ENCODE peak calls at places on chromosome 10, in six cellular contexts. M, J, H, K, R and D are unnamed samples.
A peak's percentile ranks its signal among the peaks of the same experiment; 100 is the strongest.

GRCh38 chr10:80154978-80155695 is 22.6 kb downstream of the PLAC9 start:
- DNase-seq in R (no peak), K (no peak), M (no peak), H (peak; percentile 56), J (no peak), D (no peak)

GRCh38 chr10:19809481-19809880 is 6.8 kb upstream of the PLXDC2 start:
- DNase-seq in J (no peak), K (no peak), R (no peak), H (no peak), M (no peak), D (no peak)

GRCh38 chr10:4080225-4080624 is 295.2 kb upstream of the KLF6 start:
- DNase-seq in M (no peak), J (no peak), H (no peak), K (no peak), R (no peak), D (no peak)

GRCh38 chr10:3486346-3487065 is 298.5 kb downstream of the KLF6 start:
- DNase-seq in M (no peak), R (peak; percentile 92), J (peak; percentile 83), H (no peak), K (peak; percentile 93), D (no peak)

GRCh38 chr10:125543796-125544195 is 139.2 kb downstream of the TEX36 start:
- DNase-seq in J (no peak), M (no peak), K (no peak), H (no peak), R (no peak), D (no peak)

GRCh38 chr10:71359364-71360046 is 37.2 kb upstream of the CDH23 start:
- DNase-seq in M (no peak), K (no peak), R (no peak), J (no peak), H (no peak), D (no peak)

GRCh38 chr10:75611081-75611971 is 179.9 kb downstream of the LRMDA start:
- DNase-seq in J (no peak), M (no peak), R (peak; percentile 46), K (no peak), H (no peak), D (no peak)

GRCh38 chr10:113616244-113617074 is 47.4 kb downstream of the NRAP start:
- DNase-seq in M (no peak), R (no peak), J (no peak), K (peak; percentile 21), H (no peak), D (no peak)

GRCh38 chr10:93465806-93466675 is 16.1 kb downstream of the MYOF start:
- DNase-seq in K (peak; percentile 95), H (peak; percentile 86), J (peak; percentile 96), R (peak; percentile 87), M (peak; percentile 91), D (no peak)

GRCh38 chr10:4916086-4916716 is 47.0 kb upstream of the AKR1C1 start:
- DNase-seq in R (no peak), H (no peak), J (no peak), M (no peak), K (no peak), D (no peak)

GRCh38 chr10:126459032-126459831 is 71.0 kb upstream of the ADAM12 start:
- DNase-seq in M (no peak), H (no peak), K (no peak), J (no peak), R (no peak), D (no peak)

GRCh38 chr10:34157501-34157900 is 657.6 kb downstream of the PARD3 start:
- DNase-seq in R (no peak), H (no peak), J (no peak), K (no peak), M (no peak), D (no peak)

GRCh38 chr10:43231523-43232078 is 35.3 kb downstream of the RASGEF1A start:
- DNase-seq in R (peak; percentile 31), J (peak; percentile 1), M (peak; percentile 72), H (no peak), K (no peak), D (no peak)

GRCh38 chr10:131776496-131776895 is 124.3 kb upstream of the PPP2R2D start:
- DNase-seq in R (no peak), H (no peak), M (peak; percentile 62), K (no peak), J (no peak), D (no peak)

GRCh38 chr10:43257210-43258031 is 9.4 kb downstream of the RASGEF1A start:
- DNase-seq in R (no peak), K (no peak), H (no peak), J (no peak), M (peak; percentile 74), D (no peak)

GRCh38 chr10:17562572-17562971 is 54.6 kb downstream of the HACD1 start:
- DNase-seq in R (no peak), M (no peak), J (no peak), K (no peak), H (no peak), D (peak; percentile 11)

GRCh38 chr10:18196806-18197550 is 56.8 kb downstream of the CACNB2 start:
- DNase-seq in K (no peak), J (no peak), M (no peak), R (no peak), H (no peak), D (no peak)

GRCh38 chr10:73635781-73636180 is 5.5 kb downstream of the MYOZ1 start:
- DNase-seq in K (no peak), H (no peak), M (no peak), R (no peak), J (no peak), D (no peak)

GRCh38 chr10:5736591-5736990 is 52.0 kb downstream of the TASOR2 start:
- DNase-seq in J (no peak), K (no peak), M (no peak), H (no peak), R (no peak), D (no peak)

GRCh38 chr10:95421782-95422181 is 131.0 kb upstream of the PDLIM1 start:
- DNase-seq in M (no peak), R (no peak), J (no peak), H (no peak), K (no peak), D (no peak)
- H3K4me1 ChIP-seq in M (no peaks in the 10 kb centered on the region), R (peaks cover 8% of the 10 kb centered on the region), J (no peaks in the 10 kb centered on the region), H (peaks cover 100% of the 10 kb centered on the region), K (no peaks in the 10 kb centered on the region), D (no peaks in the 10 kb centered on the region)

DNA sequence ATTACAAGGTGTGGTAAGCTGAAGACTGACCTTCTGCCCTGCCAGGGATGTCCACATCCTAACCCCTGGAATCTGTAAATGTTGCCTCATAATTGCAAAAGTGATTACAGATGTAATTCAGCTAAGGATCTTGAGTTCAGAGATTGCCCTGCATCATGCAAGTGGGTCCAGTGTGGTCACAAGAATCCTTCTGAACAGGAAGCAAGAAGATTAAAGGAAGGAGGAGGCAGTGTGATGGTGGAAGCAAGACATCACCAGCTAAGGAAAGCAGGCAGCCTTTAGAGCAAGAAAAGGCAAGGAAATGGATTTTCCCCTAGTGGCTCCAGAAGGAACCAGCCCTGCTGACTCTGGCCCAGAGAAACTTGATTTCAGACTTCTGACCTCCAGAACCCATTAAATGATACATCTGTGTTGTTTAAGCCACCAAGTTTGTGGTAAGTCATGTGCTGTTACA is 78.1 kb downstream of the USP6NL start:
- DNase-seq in K (no peak), M (no peak), J (no peak), H (no peak), R (no peak), D (peak; percentile 16)
- H3K4me1 ChIP-seq in K (peaks cover 3% of the 10 kb centered on the region), M (no peaks in the 10 kb centered on the region), J (peaks cover 4% of the 10 kb centered on the region), H (peaks cover 18% of the 10 kb centered on the region), R (peaks cover 5% of the 10 kb centered on the region), D (peaks cover 2% of the 10 kb centered on the region)

DNA sequence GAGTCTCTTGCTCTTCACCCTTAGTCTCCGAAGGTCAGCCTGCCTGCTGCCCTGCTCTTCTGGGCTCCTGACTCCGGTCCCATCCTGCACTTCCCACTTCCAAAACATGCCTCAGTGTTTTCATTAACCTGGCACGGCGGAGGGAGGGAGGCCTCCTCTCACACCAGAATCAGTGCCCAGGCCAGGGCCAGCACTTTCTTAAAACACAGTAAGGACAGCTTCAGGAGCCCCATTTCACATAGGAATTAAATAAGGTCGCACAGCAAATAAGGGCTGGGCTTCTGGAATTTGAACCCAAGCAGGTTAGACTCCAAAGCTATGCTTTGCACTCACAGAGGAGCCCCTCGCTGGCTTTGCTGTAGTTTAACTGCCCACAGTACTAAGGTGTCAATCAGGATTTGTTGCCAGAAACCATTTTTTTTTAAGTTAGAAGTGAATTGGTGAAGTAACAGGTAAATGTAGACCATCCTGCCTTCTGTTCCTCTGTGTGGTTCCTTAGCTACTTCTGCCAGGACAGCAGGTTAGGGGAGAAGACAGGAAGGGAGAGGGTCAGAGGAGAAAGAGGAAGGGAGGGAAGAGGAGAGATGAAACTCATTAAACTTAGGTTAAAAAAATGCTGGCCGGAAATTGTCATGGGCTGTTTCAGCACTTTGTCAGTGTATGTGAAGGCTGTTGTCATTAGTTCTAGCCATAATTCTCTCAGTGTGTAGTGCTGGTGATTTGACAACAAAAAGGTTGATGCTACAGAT is 1.1 kb downstream of the RASSF4 start:
- DNase-seq in J (peak; percentile 60), K (no peak), M (no peak), R (no peak), H (no peak), D (no peak)
- H3K4me1 ChIP-seq in J (peaks cover 60% of the 10 kb centered on the region), K (peaks cover 12% of the 10 kb centered on the region), M (peaks cover 81% of the 10 kb centered on the region), R (peaks cover 37% of the 10 kb centered on the region), H (peaks cover 69% of the 10 kb centered on the region), D (peaks cover 8% of the 10 kb centered on the region)

DNA sequence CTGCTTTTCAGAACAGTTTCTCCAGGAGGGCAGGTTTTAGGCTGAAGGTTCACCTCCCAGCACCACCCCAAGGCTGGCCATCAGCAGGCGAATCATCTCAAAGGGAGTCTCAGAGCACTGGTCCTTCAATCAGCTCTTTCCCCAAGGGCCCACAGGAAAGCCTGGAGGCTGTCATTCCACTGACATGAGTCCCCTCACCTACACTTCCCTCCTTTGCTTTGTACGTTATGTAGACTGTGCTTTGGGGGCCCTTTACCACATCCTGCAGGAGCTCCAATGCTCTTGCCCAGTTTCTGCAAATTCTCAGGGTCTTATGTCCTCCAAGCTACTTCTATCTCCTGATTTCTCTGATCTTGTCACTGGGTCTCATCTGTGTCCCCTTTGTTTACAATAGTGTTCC is 15.4 kb downstream of the WDFY4 start:
- DNase-seq in R (no peak), K (no peak), M (no peak), J (no peak), H (no peak), D (no peak)
- H3K4me1 ChIP-seq in R (peaks cover 7% of the 10 kb centered on the region), K (no peaks in the 10 kb centered on the region), M (no peaks in the 10 kb centered on the region), J (no peaks in the 10 kb centered on the region), H (no peaks in the 10 kb centered on the region), D (no peaks in the 10 kb centered on the region)

GRCh38 chr10:102629661-102630614 is 14.3 kb upstream of the TRIM8 start:
- DNase-seq in H (no peak), R (no peak), M (no peak), J (peak; percentile 53), K (no peak), D (no peak)
- H3K4me1 ChIP-seq in H (peaks cover 87% of the 10 kb centered on the region), R (peaks cover 42% of the 10 kb centered on the region), M (peaks cover 68% of the 10 kb centered on the region), J (peaks cover 67% of the 10 kb centered on the region), K (peaks cover 36% of the 10 kb centered on the region), D (peaks cover 30% of the 10 kb centered on the region)

GRCh38 chr10:79084972-79085597 is 16.3 kb downstream of the ZMIZ1 start:
- DNase-seq in R (no peak), M (no peak), K (no peak), H (no peak), J (peak; percentile 80), D (no peak)
- H3K4me1 ChIP-seq in R (peaks cover 85% of the 10 kb centered on the region), M (peaks cover 98% of the 10 kb centered on the region), K (peaks cover 99% of the 10 kb centered on the region), H (peaks cover 81% of the 10 kb centered on the region), J (peaks cover 100% of the 10 kb centered on the region), D (peaks cover 17% of the 10 kb centered on the region)